ENCODE peak calls at places on chromosomes 12 and 14, in nine cellular contexts. J is stomach; G is GM12865; W is hepatic stellate cell; R is activated T-helper 9 cell treated with anti-CD3 and anti-CD28 coated beads, Interleukin-2, amount 50 U/mL, for 16 hours; T is glutamatergic neuron; E is H4; F is NCI-H524; Q is NCI-H345. P is an unnamed sample.

GRCh38 chr12:31322651-31323248 is 3.2 kb downstream of the SINHCAF start:
- DNase-seq in J (no peak), G (no peak), W (peak; percentile 15), R (no peak), T (no peak), E (no peak), F (no peak), Q (no peak), P (no peak)

GRCh38 chr14:76541594-76542219 is 165.8 kb downstream of the ESRRB start:
- DNase-seq in J (no peak), G (no peak), W (no peak), R (no peak), T (no peak), E (no peak), F (no peak), Q (no peak), P (no peak)

GRCh38 chr12:13379531-13379930 is 183.0 kb downstream of the EMP1 start:
- DNase-seq in J (no peak), G (no peak), W (no peak), R (no peak), T (no peak), E (no peak), F (no peak), Q (no peak), P (no peak)

GRCh38 chr14:100536141-100536540 is 51.1 kb downstream of the BEGAIN start:
- DNase-seq in J (no peak), G (no peak), W (no peak), R (no peak), T (peak; percentile 12), E (no peak), F (no peak), Q (no peak), P (no peak)

GRCh38 chr12:130266751-130267150 is 70.9 kb upstream of the PIWIL1 start:
- DNase-seq in J (no peak), G (no peak), W (no peak), R (no peak), T (no peak), E (no peak), F (peak; percentile 7), Q (no peak), P (no peak)

GRCh38 chr12:128008341-128008740 is 258.6 kb upstream of the TMEM132C start:
- DNase-seq in J (no peak), G (no peak), W (peak; percentile 49), R (no peak), T (no peak), E (no peak), F (no peak), Q (no peak), P (no peak)

GRCh38 chr12:104668274-104668718 is 211.5 kb downstream of the CHST11 start:
- DNase-seq in J (no peak), G (no peak), W (no peak), R (no peak), T (no peak), E (peak; percentile 44), F (no peak), Q (peak; percentile 22), P (no peak)

GRCh38 chr12:46830731-46831334 is 5.0 kb upstream of the SLC38A4 start:
- DNase-seq in J (no peak), G (no peak), W (peak; percentile 21), R (no peak), T (no peak), E (no peak), F (no peak), Q (no peak), P (no peak)

GRCh38 chr12:117119592-117120198 is 20.5 kb upstream of the TESC start:
- DNase-seq in J (no peak), G (peak; percentile 52), W (no peak), R (no peak), T (no peak), E (peak; percentile 26), F (no peak), Q (peak; percentile 39), P (no peak)

GRCh38 chr12:18689781-18690180 is 48.0 kb downstream of the PLCZ1 start:
- DNase-seq in J (no peak), G (no peak), W (no peak), R (no peak), T (no peak), E (no peak), F (no peak), Q (no peak), P (no peak)

GRCh38 chr12:130876297-130876696 is 4.4 kb downstream of the RAN start:
- DNase-seq in J (no peak), G (no peak), W (no peak), R (no peak), T (no peak), E (no peak), F (no peak), Q (no peak), P (no peak)

GRCh38 chr14:55731881-55732498 is 152.0 kb downstream of the KTN1 start:
- DNase-seq in J (peak; percentile 62), G (peak; percentile 49), W (no peak), R (peak; percentile 3), T (peak; percentile 58), E (no peak), F (peak; percentile 55), Q (peak; percentile 29), P (peak; percentile 29)

GRCh38 chr12:132178801-132179401 is 34.6 kb downstream of the NOC4L start:
- DNase-seq in J (no peak), G (no peak), W (no peak), R (peak; percentile 27), T (no peak), E (no peak), F (no peak), Q (peak; percentile 51), P (peak; percentile 53)

GRCh38 chr12:100329800-100330199 is 27.1 kb upstream of the SLC17A8 start:
- DNase-seq in J (no peak), G (peak; percentile 82), W (no peak), R (no peak), T (no peak), E (no peak), F (no peak), Q (no peak), P (no peak)

GRCh38 chr14:97056086-97056485 is 258.9 kb downstream of the VRK1 start:
- DNase-seq in J (no peak), G (no peak), W (no peak), R (no peak), T (no peak), E (no peak), F (peak; percentile 32), Q (peak; percentile 5), P (no peak)

GRCh38 chr12:40988831-40989230 is 199.3 kb upstream of the PDZRN4 start:
- DNase-seq in J (no peak), G (no peak), W (no peak), R (no peak), T (no peak), E (no peak), F (no peak), Q (no peak), P (no peak)

GRCh38 chr14:23379331-23380196 is 2.7 kb downstream of the CMTM5 start:
- DNase-seq in J (peak; percentile 88), G (peak; percentile 68), W (peak; percentile 67), R (peak; percentile 59), T (peak; percentile 61), E (peak; percentile 24), F (peak; percentile 56), Q (peak; percentile 59), P (peak; percentile 59)

GRCh38 chr12:115132145-115132544 is 448.2 kb upstream of the TBX3 start:
- DNase-seq in J (no peak), G (no peak), W (no peak), R (no peak), T (no peak), E (peak; percentile 65), F (no peak), Q (no peak), P (no peak)

GRCh38 chr14:31510222-31510621 is 22.4 kb upstream of the GPR33 start:
- DNase-seq in J (no peak), G (peak; percentile 6), W (no peak), R (no peak), T (no peak), E (no peak), F (peak; percentile 40), Q (peak; percentile 17), P (no peak)

GRCh38 chr12:31773867-31774266 is 45.0 kb upstream of the AMN1 start:
- DNase-seq in J (no peak), G (peak; percentile 54), W (no peak), R (no peak), T (no peak), E (no peak), F (no peak), Q (no peak), P (no peak)

GRCh38 chr12:132259872-132260695 is 69.3 kb downstream of the GALNT9 start:
- DNase-seq in J (no peak), G (no peak), W (no peak), R (no peak), T (no peak), E (no peak), F (no peak), Q (no peak), P (no peak)

GRCh38 chr14:99125616-99126431 is 146.2 kb downstream of the BCL11B start:
- DNase-seq in J (peak; percentile 10), G (no peak), W (no peak), R (no peak), T (no peak), E (no peak), F (no peak), Q (peak; percentile 85), P (no peak)

GRCh38 chr14:85528882-85529585 is 910 bp upstream of the FLRT2 start:
- DNase-seq in J (no peak), G (no peak), W (no peak), R (no peak), T (peak; percentile 20), E (peak; percentile 45), F (no peak), Q (no peak), P (no peak)

GRCh38 chr14:83779266-83779665 is 1750.7 kb upstream of the FLRT2 start:
- DNase-seq in J (no peak), G (no peak), W (no peak), R (no peak), T (no peak), E (peak; percentile 7), F (no peak), Q (no peak), P (no peak)

GRCh38 chr12:46268349-46268616 is 560 bp downstream of the SLC38A1 start:
- DNase-seq in J (no peak), G (no peak), W (peak; percentile 19), R (no peak), T (no peak), E (no peak), F (no peak), Q (peak; percentile 8), P (peak; percentile 9)

GRCh38 chr12:59004466-59004865 is 84.2 kb upstream of the LRIG3 start:
- DNase-seq in J (no peak), G (no peak), W (no peak), R (no peak), T (no peak), E (no peak), F (no peak), Q (no peak), P (no peak)

GRCh38 chr12:49547090-49547690 is 8.4 kb downstream of the KCNH3 start:
- DNase-seq in J (no peak), G (no peak), W (no peak), R (no peak), T (no peak), E (no peak), F (no peak), Q (no peak), P (no peak)